ENCODE peak calls at places on chromosomes 2 and 18, in four cellular contexts. One of them, this sample, is unnamed.

GRCh38 chr2:218501665-218502064 is 66.5 kb downstream of the USP37 start:
- DNase-seq in endothelial cell of umbilical vein: peak; percentile 84
- DNase-seq in heart right ventricle: no peak
- DNase-seq in mesenchymal stem cell: peak; percentile 31
- DNase-seq in this sample: no peak

GRCh38 chr18:12048827-12049175 is 44.8 kb upstream of the ANKRD62 start:
- DNase-seq in endothelial cell of umbilical vein: no peak
- DNase-seq in heart right ventricle: no peak
- DNase-seq in mesenchymal stem cell: peak; percentile 71
- DNase-seq in this sample: peak; percentile 77

GRCh38 chr2:19425419-19425818 is 67.0 kb upstream of the OSR1 start:
- DNase-seq in endothelial cell of umbilical vein: no peak
- DNase-seq in mesenchymal stem cell: no peak
- DNase-seq in heart right ventricle: no peak
- DNase-seq in this sample: no peak

GRCh38 chr2:33363599-33364300 is 112.7 kb upstream of the RASGRP3 start:
- DNase-seq in endothelial cell of umbilical vein: peak; percentile 53
- DNase-seq in heart right ventricle: no peak
- DNase-seq in mesenchymal stem cell: peak; percentile 80
- DNase-seq in this sample: peak; percentile 17

GRCh38 chr2:36356199-36356989 is 816 bp downstream of the CRIM1 start:
- DNase-seq in endothelial cell of umbilical vein: peak; percentile 23
- DNase-seq in heart right ventricle: peak; percentile 56
- DNase-seq in mesenchymal stem cell: peak; percentile 67
- DNase-seq in this sample: no peak

GRCh38 chr18:36047521-36047920 is 19.8 kb downstream of the RPRD1A start:
- DNase-seq in endothelial cell of umbilical vein: no peak
- DNase-seq in heart right ventricle: no peak
- DNase-seq in mesenchymal stem cell: no peak
- DNase-seq in this sample: no peak

GRCh38 chr2:237434916-237435315 is 21.0 kb upstream of the COL6A3 start:
- DNase-seq in heart right ventricle: no peak
- DNase-seq in mesenchymal stem cell: peak; percentile 71
- DNase-seq in endothelial cell of umbilical vein: no peak
- DNase-seq in this sample: no peak

GRCh38 chr2:36486546-36487044 is 111.4 kb downstream of the FEZ2 start:
- DNase-seq in heart right ventricle: no peak
- DNase-seq in endothelial cell of umbilical vein: peak; percentile 90
- DNase-seq in mesenchymal stem cell: peak; percentile 72
- DNase-seq in this sample: peak; percentile 64

GRCh38 chr2:173109253-173110188 is 33.9 kb downstream of the MAP3K20 start:
- DNase-seq in heart right ventricle: no peak
- DNase-seq in endothelial cell of umbilical vein: no peak
- DNase-seq in mesenchymal stem cell: peak; percentile 76
- DNase-seq in this sample: peak; percentile 56

DNA sequence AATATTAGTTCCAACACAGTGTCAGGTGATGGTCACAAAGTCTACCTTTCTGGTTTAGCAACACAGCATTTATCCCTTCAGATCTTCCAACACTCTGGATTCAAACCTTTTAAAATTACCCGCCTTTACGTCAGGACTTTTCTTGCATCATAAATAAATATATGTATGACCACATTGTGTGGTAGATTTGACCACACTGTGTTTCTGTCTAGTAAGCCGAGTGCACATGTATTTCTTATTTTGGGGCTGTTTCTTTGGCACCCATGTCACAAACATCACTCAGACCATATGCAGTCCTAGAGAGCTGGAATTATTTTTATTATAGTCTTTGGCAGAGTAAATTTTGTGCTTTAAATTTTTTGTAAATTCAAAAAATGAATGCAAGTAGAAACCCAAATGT is 172.1 kb downstream of the ANKRD44 start:
- DNase-seq in endothelial cell of umbilical vein: no peak
- DNase-seq in heart right ventricle: no peak
- DNase-seq in mesenchymal stem cell: no peak
- DNase-seq in this sample: no peak
- H3K27ac ChIP-seq in endothelial cell of umbilical vein: peak overlapping the region; percentile 43
- H3K27ac ChIP-seq in heart right ventricle: no peak overlapping the region
- H3K27ac ChIP-seq in mesenchymal stem cell: no peak overlapping the region
- H3K27ac ChIP-seq in this sample: no peak overlapping the region

DNA sequence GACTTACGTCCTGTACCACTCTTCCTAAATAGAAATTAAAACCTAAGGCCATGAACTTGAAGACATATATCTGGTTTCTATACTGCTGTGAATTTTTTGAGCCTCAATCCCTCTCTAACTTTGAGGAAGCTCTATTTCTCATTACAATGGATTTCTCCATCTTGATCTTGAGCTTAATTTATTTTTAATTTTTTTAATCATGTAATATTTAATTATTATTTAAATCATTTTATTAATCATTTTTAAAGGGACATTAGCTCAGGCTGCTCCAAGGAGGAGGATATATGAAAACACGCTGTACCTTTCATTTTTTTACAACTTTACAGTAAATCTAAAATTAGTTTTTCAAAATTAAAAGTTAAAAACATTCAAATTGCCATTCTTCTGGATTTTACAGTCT is 540.5 kb downstream of the SATB2 start:
- DNase-seq in mesenchymal stem cell: no peak
- DNase-seq in endothelial cell of umbilical vein: no peak
- DNase-seq in heart right ventricle: no peak
- DNase-seq in this sample: no peak
- H3K27ac ChIP-seq in mesenchymal stem cell: no peak overlapping the region
- H3K27ac ChIP-seq in endothelial cell of umbilical vein: no peak overlapping the region
- H3K27ac ChIP-seq in heart right ventricle: no peak overlapping the region
- H3K27ac ChIP-seq in this sample: peak overlapping the region; percentile 72

GRCh38 chr2:74235041-74235440 is 36.6 kb downstream of the MTHFD2 start:
- DNase-seq in mesenchymal stem cell: no peak
- DNase-seq in endothelial cell of umbilical vein: no peak
- DNase-seq in heart right ventricle: no peak
- DNase-seq in this sample: no peak
- H3K27ac ChIP-seq in mesenchymal stem cell: no peak overlapping the region
- H3K27ac ChIP-seq in endothelial cell of umbilical vein: no peak overlapping the region
- H3K27ac ChIP-seq in heart right ventricle: no peak overlapping the region
- H3K27ac ChIP-seq in this sample: no peak overlapping the region

DNA sequence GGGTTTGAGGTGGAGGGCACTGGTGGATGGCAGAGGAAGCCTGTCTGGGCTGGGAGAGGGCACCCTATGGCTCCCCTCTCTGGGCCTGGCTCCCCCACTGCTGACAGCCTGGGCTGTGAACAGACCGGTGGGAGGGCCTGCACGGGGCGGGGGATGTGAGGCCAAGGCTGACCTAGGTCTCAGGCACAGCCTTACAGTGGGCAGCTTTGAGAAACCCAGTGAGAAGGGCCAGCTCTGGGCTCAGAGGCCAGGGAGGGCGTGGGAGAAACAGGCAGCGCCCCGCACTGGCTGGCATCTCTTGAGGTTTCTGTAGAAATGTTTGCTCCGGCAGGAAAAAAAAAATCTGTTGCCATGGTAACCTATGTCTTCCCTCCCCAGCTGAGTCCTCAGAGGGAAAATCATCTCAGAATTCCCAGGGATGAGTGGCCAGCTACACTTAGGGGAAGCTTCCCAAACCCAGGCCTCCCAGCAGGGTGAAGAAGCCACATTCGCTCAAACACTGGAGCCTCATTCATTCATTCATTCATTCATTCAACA is 71.7 kb upstream of the TAF1B start:
- DNase-seq in heart right ventricle: no peak
- DNase-seq in mesenchymal stem cell: peak; percentile 57
- DNase-seq in endothelial cell of umbilical vein: no peak
- DNase-seq in this sample: no peak
- H3K27ac ChIP-seq in heart right ventricle: peak overlapping the region; percentile 65
- H3K27ac ChIP-seq in mesenchymal stem cell: no peak overlapping the region
- H3K27ac ChIP-seq in endothelial cell of umbilical vein: no peak overlapping the region
- H3K27ac ChIP-seq in this sample: no peak overlapping the region

GRCh38 chr2:201360256-201360655 is 3.1 kb upstream of the FLACC1 start:
- DNase-seq in heart right ventricle: no peak
- DNase-seq in mesenchymal stem cell: no peak
- DNase-seq in endothelial cell of umbilical vein: no peak
- DNase-seq in this sample: no peak

GRCh38 chr2:201361078-201361477 is 3.9 kb upstream of the FLACC1 start:
- DNase-seq in mesenchymal stem cell: no peak
- DNase-seq in heart right ventricle: no peak
- DNase-seq in endothelial cell of umbilical vein: no peak
- DNase-seq in this sample: no peak

GRCh38 chr2:201366166-201366565 is 9.0 kb upstream of the FLACC1 start:
- DNase-seq in mesenchymal stem cell: no peak
- DNase-seq in heart right ventricle: no peak
- DNase-seq in endothelial cell of umbilical vein: no peak
- DNase-seq in this sample: no peak

GRCh38 chr2:201362396-201362795 is 5.3 kb upstream of the FLACC1 start:
- DNase-seq in heart right ventricle: no peak
- DNase-seq in endothelial cell of umbilical vein: no peak
- DNase-seq in mesenchymal stem cell: peak; percentile 56
- DNase-seq in this sample: no peak

GRCh38 chr2:201363857-201364560 is 6.9 kb upstream of the FLACC1 start:
- DNase-seq in mesenchymal stem cell: peak; percentile 71
- DNase-seq in endothelial cell of umbilical vein: peak; percentile 54
- DNase-seq in heart right ventricle: no peak
- DNase-seq in this sample: peak; percentile 67
- H3K27ac ChIP-seq in mesenchymal stem cell: no peak overlapping the region
- H3K27ac ChIP-seq in endothelial cell of umbilical vein: no peak overlapping the region
- H3K27ac ChIP-seq in heart right ventricle: no peak overlapping the region
- H3K27ac ChIP-seq in this sample: no peak overlapping the region

GRCh38 chr2:168194784-168195522 is 52.4 kb downstream of the STK39 start:
- DNase-seq in heart right ventricle: no peak
- DNase-seq in mesenchymal stem cell: no peak
- DNase-seq in endothelial cell of umbilical vein: no peak
- DNase-seq in this sample: no peak

GRCh38 chr2:168189835-168190426 is 57.5 kb downstream of the STK39 start:
- DNase-seq in endothelial cell of umbilical vein: peak; percentile 53
- DNase-seq in mesenchymal stem cell: peak; percentile 62
- DNase-seq in heart right ventricle: no peak
- DNase-seq in this sample: peak; percentile 80

GRCh38 chr2:168190590-168191336 is 56.6 kb downstream of the STK39 start:
- DNase-seq in heart right ventricle: no peak
- DNase-seq in mesenchymal stem cell: no peak
- DNase-seq in endothelial cell of umbilical vein: no peak
- DNase-seq in this sample: no peak

GRCh38 chr2:168192839-168193616 is 54.4 kb downstream of the STK39 start:
- DNase-seq in mesenchymal stem cell: no peak
- DNase-seq in endothelial cell of umbilical vein: peak; percentile 34
- DNase-seq in heart right ventricle: no peak
- DNase-seq in this sample: no peak

GRCh38 chr2:168192143-168192785 is 55.1 kb downstream of the STK39 start:
- DNase-seq in heart right ventricle: no peak
- DNase-seq in endothelial cell of umbilical vein: no peak
- DNase-seq in mesenchymal stem cell: no peak
- DNase-seq in this sample: no peak
- H3K27ac ChIP-seq in heart right ventricle: no peak overlapping the region
- H3K27ac ChIP-seq in endothelial cell of umbilical vein: no peak overlapping the region
- H3K27ac ChIP-seq in mesenchymal stem cell: no peak overlapping the region
- H3K27ac ChIP-seq in this sample: no peak overlapping the region

DNA sequence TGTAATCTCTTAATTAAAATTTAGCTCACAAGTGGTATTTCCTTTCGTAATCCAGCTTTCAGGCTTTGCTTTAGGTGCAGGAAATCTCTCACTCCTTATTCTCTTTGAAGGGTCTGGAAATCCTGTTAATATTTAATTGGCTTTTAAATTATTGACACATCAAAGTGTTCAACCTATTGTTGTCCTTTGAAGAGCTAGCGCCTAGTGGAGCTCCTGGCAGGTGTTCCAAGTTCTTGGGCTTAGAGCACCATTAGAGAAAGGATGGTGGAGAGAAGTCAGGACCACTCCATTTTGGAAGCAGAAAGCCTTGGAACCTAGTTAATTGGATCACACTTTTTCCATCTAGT is 92.4 kb downstream of the CABLES1 start:
- DNase-seq in heart right ventricle: no peak
- DNase-seq in endothelial cell of umbilical vein: no peak
- DNase-seq in mesenchymal stem cell: no peak
- DNase-seq in this sample: no peak
- H3K27ac ChIP-seq in heart right ventricle: peak overlapping the region; percentile 71
- H3K27ac ChIP-seq in endothelial cell of umbilical vein: peak overlapping the region; percentile 98
- H3K27ac ChIP-seq in mesenchymal stem cell: peak overlapping the region; percentile 81
- H3K27ac ChIP-seq in this sample: no peak overlapping the region

DNA sequence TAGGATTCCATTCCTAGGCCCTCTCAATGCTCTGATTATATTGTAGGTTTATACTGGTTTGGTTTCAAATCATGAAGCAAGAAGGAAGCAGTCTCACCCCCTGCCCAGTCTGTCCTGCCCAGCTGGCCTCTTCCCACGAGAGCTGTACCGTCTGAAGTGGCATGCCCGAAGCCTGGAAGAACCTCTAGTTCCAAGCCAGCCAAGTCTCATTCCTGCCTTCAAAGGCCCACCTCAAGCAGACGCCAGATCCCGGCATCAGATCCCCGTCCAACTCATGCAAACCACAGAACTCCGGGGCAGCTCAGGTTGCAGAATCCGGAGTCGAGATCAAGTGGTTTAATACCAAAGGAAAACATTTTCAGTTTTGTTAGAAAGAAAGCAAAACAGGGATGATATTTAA is 234.4 kb downstream of the LPIN1 start:
- DNase-seq in endothelial cell of umbilical vein: no peak
- DNase-seq in mesenchymal stem cell: no peak
- DNase-seq in heart right ventricle: no peak
- DNase-seq in this sample: no peak
- H3K27ac ChIP-seq in endothelial cell of umbilical vein: no peak overlapping the region
- H3K27ac ChIP-seq in mesenchymal stem cell: no peak overlapping the region
- H3K27ac ChIP-seq in heart right ventricle: no peak overlapping the region
- H3K27ac ChIP-seq in this sample: no peak overlapping the region

GRCh38 chr2:74373985-74374384 is 6.1 kb downstream of the DCTN1 start:
- DNase-seq in mesenchymal stem cell: no peak
- DNase-seq in heart right ventricle: no peak
- DNase-seq in endothelial cell of umbilical vein: no peak
- DNase-seq in this sample: no peak

GRCh38 chr2:74375838-74376237 is 4.3 kb downstream of the DCTN1 start:
- DNase-seq in mesenchymal stem cell: no peak
- DNase-seq in heart right ventricle: no peak
- DNase-seq in endothelial cell of umbilical vein: no peak
- DNase-seq in this sample: no peak

GRCh38 chr2:74373189-74373588 is 6.9 kb downstream of the DCTN1 start:
- DNase-seq in mesenchymal stem cell: peak; percentile 32
- DNase-seq in heart right ventricle: peak; percentile 68
- DNase-seq in endothelial cell of umbilical vein: no peak
- DNase-seq in this sample: no peak

GRCh38 chr2:74372674-74373073 is 7.4 kb downstream of the DCTN1 start:
- DNase-seq in mesenchymal stem cell: no peak
- DNase-seq in heart right ventricle: no peak
- DNase-seq in endothelial cell of umbilical vein: no peak
- DNase-seq in this sample: no peak

DNA sequence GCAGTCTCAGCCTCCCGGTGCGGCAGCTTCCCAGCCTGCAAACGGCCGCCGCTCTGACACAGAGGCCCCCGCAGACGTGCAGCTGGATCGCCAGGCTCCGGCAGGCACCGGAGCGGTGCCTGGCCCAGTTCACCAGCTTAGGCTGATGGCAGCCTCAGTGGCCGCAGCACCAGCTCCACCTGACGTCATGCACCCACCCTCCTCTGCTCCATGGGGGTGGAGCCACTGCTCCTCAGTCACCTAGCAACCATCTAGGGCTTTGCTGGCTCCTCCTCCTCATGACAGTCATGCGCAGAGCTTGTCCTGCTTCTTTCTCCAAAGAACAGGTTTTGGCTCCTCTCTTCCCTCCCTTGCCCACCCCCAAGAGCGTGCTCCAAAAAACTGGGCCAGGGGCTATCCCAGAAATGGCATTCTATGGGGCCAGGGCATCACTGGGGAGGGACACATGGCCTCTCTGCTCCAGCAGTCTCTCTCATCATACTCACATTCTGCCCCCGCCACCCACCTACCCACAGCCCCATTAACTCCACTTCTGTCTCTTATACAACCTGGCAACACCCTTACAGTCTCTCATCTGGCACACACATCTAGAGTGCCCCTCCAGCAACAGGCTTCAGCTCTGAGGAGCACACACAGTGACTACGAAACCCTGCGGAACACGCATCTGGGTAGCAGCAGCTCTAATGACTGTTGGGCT is 5.5 kb downstream of the DCTN1 start:
- DNase-seq in heart right ventricle: peak; percentile 64
- DNase-seq in mesenchymal stem cell: peak; percentile 77
- DNase-seq in endothelial cell of umbilical vein: peak; percentile 19
- DNase-seq in this sample: no peak
- H3K27ac ChIP-seq in heart right ventricle: peak overlapping the region; percentile 55
- H3K27ac ChIP-seq in mesenchymal stem cell: no peak overlapping the region
- H3K27ac ChIP-seq in endothelial cell of umbilical vein: no peak overlapping the region
- H3K27ac ChIP-seq in this sample: no peak overlapping the region